ENCODE peak calls at places on chromosomes 16 and 17, in seven cellular contexts. Z is heart left ventricle; N is left ventricle myocardium inferior; W is body of pancreas; V is mesendoderm; K is neuronal stem cell; B is CD4-positive, CD25-positive, alpha-beta regulatory T cell. A is an unnamed sample. For H3K4me1, the result is how much of the 10 kb centered on the place peaks cover.

GRCh38 chr17:40538019-40538935 is 27.0 kb downstream of the CCR7 start:
- DNase-seq in N (peak), K (no peak), W (peak), B (no peak), V (no peak), Z (peak), A (no peak)

GRCh38 chr16:78528265-78528664 is 428.8 kb downstream of the WWOX start:
- DNase-seq in N (no peak), K (no peak), B (no peak), V (no peak), W (no peak), Z (no peak), A (no peak)

GRCh38 chr17:19248149-19248922 is 11.2 kb downstream of the EPN2 start:
- DNase-seq in Z (peak), W (no peak), K (no peak), N (no peak), V (peak), B (no peak), A (no peak)

GRCh38 chr17:82905130-82905529 is 65.3 kb upstream of the ZNF750 start:
- DNase-seq in W (no peak), B (no peak), V (no peak), K (no peak), N (no peak), Z (no peak), A (no peak)

GRCh38 chr17:67328026-67328425 is 38.4 kb downstream of the PSMD12 start:
- DNase-seq in K (no peak), V (no peak), Z (no peak), W (no peak), N (no peak), B (no peak), A (no peak)

GRCh38 chr17:41769985-41770384 is 16.5 kb downstream of the JUP start:
- DNase-seq in Z (no peak), W (no peak), K (no peak), V (no peak), N (no peak), B (no peak), A (no peak)

GRCh38 chr16:5965321-5965720 is 867.7 kb upstream of the EEF2KMT start:
- DNase-seq in Z (no peak), K (no peak), W (no peak), V (no peak), B (no peak), N (no peak), A (no peak)

GRCh38 chr17:72977768-72978417 is 114.6 kb downstream of the SLC39A11 start:
- DNase-seq in B (no peak), V (no peak), W (peak), N (no peak), Z (no peak), K (no peak), A (no peak)

GRCh38 chr17:34781071-34781470 is 180.2 kb downstream of the CCT6B start:
- DNase-seq in B (no peak), W (no peak), Z (no peak), N (no peak), V (no peak), K (no peak), A (no peak)

GRCh38 chr17:44197980-44198720 is 1.5 kb downstream of the ATXN7L3 start:
- DNase-seq in B (peak), W (no peak), Z (peak), N (no peak), K (no peak), V (peak), A (peak)

GRCh38 chr17:56269509-56269908 is 116.2 kb downstream of the ANKFN1 start:
- DNase-seq in K (no peak), Z (no peak), V (no peak), B (no peak), W (no peak), N (no peak), A (no peak)

GRCh38 chr17:82775033-82775823 is 23.4 kb downstream of the TBCD start:
- DNase-seq in B (no peak), V (peak), N (peak), W (peak), K (peak), Z (peak), A (peak)

GRCh38 chr17:42891539-42892152 is 9.0 kb upstream of the G6PC1 start:
- DNase-seq in W (peak), V (peak), N (peak), Z (peak), B (no peak), K (no peak), A (no peak)

GRCh38 chr16:84268661-84269060 is 26.0 kb upstream of the WFDC1 start:
- DNase-seq in W (no peak), K (no peak), Z (no peak), N (no peak), V (no peak), B (no peak), A (no peak)

GRCh38 chr16:21162661-21163151 is 4.2 kb downstream of the LDAF1 start:
- DNase-seq in Z (peak), V (no peak), K (no peak), W (peak), N (peak), B (no peak), A (no peak)

GRCh38 chr17:33381201-33381600 is 88.1 kb upstream of the ASIC2 start:
- DNase-seq in B (no peak), V (peak), W (no peak), N (no peak), K (no peak), Z (no peak), A (no peak)

GRCh38 chr16:24839347-24839972 is 6.3 kb upstream of the SLC5A11 start:
- DNase-seq in K (no peak), W (no peak), B (no peak), Z (no peak), V (no peak), N (no peak), A (no peak)

GRCh38 chr17:17913695-17914332 is 58.4 kb downstream of the TOM1L2 start:
- DNase-seq in N (peak), B (no peak), V (peak), K (no peak), W (peak), Z (peak), A (no peak)

GRCh38 chr16:85083051-85083639 is 29.1 kb downstream of the CIBAR2 start:
- DNase-seq in B (no peak), V (no peak), N (no peak), K (no peak), Z (no peak), W (no peak), A (no peak)

GRCh38 chr17:78890111-78890897 is 12.7 kb downstream of the CEP295NL start:
- DNase-seq in W (no peak), N (peak), B (peak), K (no peak), Z (peak), V (no peak), A (peak)

GRCh38 chr16:5916711-5917191 is 819.2 kb upstream of the EEF2KMT start:
- DNase-seq in Z (no peak), N (no peak), B (no peak), W (no peak), V (peak), K (no peak), A (no peak)

GRCh38 chr17:2815781-2816185 is 19.5 kb downstream of the RAP1GAP2 start:
- DNase-seq in W (no peak), N (no peak), K (no peak), Z (no peak), V (peak), B (no peak), A (no peak)
- H3K4me3 ChIP-seq in W (no peak), N (no peak), K (no peak), Z (no peak), V (no peak), B (no peak), A (peak)

GRCh38 chr16:89723279-89724250 is 2.2 kb downstream of the ZNF276 start:
- DNase-seq in W (peak), V (no peak), K (no peak), B (peak), Z (peak), N (peak), A (peak)

GRCh38 chr16:89720859-89721643 is at the start of the genes VPS9D1 and ZNF276:
- DNase-seq in N (peak), B (peak), K (peak), V (peak), W (peak), Z (peak), A (peak)

GRCh38 chr16:89720520-89720858 is 209 bp downstream of the VPS9D1 start:
- DNase-seq in Z (peak), V (peak), K (peak), B (no peak), W (peak), N (peak), A (no peak)

GRCh38 chr16:89722392-89723278 is 1.3 kb downstream of the ZNF276 start:
- DNase-seq in V (peak), K (no peak), Z (peak), N (peak), W (peak), B (peak), A (peak)

GRCh38 chr16:89721644-89722391 is 481 bp downstream of the ZNF276 start:
- DNase-seq in B (peak), N (peak), Z (peak), V (peak), W (peak), K (no peak), A (peak)
- H3K4me1 ChIP-seq in B (half or more), N (half or more), Z (under half), V (under half), W (under half), K (under half), A (under half)

GRCh38 chr16:3186946-3187690 is 886 bp upstream of the OR1F1 start:
- DNase-seq in K (no peak), W (no peak), B (no peak), N (no peak), Z (no peak), V (peak), A (no peak)
- H3K27ac ChIP-seq in K (no peak), W (no peak), B (no peak), N (no peak), Z (no peak), V (no peak), A (no peak)

DNA sequence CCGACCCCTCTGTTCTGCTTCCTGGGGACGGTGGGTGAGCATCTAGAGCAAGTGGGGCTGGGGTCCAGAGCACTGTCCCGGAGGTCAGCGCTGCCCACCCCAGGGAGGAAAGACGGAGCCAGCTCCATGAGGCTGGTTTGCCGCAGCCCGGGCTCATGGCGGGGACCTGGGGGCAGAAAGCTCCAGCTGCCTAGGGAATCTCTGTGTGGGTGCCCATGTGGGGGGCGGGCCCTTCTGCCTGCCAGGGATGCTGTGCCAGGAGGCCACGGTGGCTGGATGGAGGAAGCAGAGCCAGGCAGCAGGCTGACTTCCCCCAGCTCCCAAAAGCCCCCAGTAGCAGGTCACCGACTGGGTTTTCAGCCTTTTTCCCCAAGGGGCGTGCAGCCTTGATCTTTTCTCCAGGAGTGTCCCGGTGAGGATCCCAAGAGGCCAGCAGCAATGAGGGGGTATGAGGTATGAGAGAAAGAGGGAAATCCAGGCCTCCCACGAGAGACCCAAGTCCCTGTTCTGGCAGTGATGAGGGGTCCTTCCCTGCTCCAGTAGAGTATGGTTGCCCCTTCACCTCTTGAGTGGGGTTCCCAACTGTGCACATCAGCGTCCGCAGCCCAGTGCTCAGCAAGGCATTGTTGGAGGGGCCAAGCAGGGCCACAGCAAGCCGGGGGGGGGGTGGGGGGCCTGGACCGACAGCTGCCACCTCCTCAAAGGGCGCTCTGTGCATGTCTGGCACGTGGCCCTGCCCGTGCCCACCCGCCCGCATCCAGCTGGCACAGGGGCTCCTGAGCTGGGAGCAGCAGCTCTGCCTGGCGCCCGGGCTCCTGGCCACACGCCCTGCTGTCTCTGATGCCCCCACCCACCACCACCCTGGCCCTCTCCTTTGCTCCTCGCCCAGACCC is 15.6 kb upstream of the BCAR1 start:
- DNase-seq in K (no peak), B (no peak), W (no peak), Z (no peak), V (no peak), N (no peak), A (no peak)
- H3K4me3 ChIP-seq in K (peak), B (no peak), W (peak), Z (peak), V (no peak), N (peak), A (no peak)

DNA sequence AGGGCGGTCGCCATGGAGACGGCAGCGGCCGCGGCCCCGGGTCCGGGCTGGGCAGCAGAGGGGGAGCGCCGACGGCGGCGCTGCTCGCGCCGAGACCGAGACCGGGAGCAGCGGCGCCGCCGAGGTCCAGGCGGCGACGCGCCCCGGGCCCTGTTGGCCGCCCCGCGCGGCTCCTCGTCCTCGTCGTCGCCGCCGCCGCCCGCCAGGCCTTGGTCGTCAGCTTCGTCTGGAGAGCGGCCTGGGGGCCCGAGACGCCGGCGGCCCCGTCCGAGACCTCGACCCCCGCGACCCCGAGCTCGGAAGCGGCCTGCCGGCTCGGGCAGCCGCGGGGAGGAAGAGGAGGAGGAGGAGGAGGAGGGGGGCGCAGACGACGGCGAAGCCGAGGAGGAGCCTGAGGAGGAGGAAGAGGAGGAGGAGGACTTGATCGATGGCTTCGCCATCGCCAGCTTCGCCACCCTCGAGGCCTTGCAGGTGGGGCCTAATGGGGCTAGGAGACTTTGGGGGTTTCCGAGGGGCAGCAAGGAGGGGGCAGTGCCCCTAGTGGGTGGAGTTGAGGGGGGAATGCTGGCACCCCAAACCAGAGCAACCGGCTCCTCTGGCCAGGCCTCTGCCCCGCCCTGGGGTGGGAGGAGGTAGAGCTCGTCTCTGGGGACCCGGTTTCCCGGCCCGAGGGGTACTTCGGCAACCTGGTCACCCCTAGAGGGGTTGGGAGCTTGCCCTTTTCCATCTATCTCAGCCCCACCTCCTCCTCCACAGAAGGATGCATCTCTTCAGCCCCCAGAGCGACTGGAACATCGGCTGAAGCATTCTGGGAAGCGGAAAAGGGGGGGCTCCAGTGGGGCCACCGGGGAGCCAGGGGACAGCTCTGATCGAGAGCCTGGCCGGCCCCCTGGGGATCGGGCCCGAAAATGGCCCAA is 1.5 kb downstream of the FBRS start:
- DNase-seq in N (no peak), Z (peak), K (no peak), W (peak), B (peak), V (peak), A (peak)
- H3K4me1 ChIP-seq in N (half or more), Z (under half), K (under half), W (under half), B (half or more), V (under half), A (under half)

A was measured in naive thymus-derived CD4-positive, alpha-beta T cell.